ENCODE peak calls at places on chromosomes 16 and 17, in seven cellular contexts. X is A549, Y is T follicular helper cell, R is SHP77, K is memory B cell, T is MCF 10A, C is bronchial epithelial cell. D is an unnamed sample.

GRCh38 chr16:14307623-14308356 is 236.7 kb downstream of the MRTFB start:
- DNase-seq in X (peak; percentile 74), Y (no peak), R (no peak), K (no peak), T (peak; percentile 80), C (peak; percentile 28), D (no peak)

GRCh38 chr16:2206780-2207433 is 1.7 kb downstream of the MLST8 start:
- DNase-seq in X (no peak), Y (no peak), R (peak; percentile 39), K (no peak), T (no peak), C (no peak), D (no peak)

GRCh38 chr16:89922884-89923639 is at the start of gene TUBB3:
- DNase-seq in X (peak; percentile 80), Y (no peak), R (peak; percentile 85), K (no peak), T (peak; percentile 73), C (peak; percentile 47), D (peak; percentile 61)

GRCh38 chr17:62705116-62705515 is 77.6 kb downstream of the MRC2 start:
- DNase-seq in X (no peak), Y (no peak), R (no peak), K (no peak), T (no peak), C (no peak), D (no peak)

GRCh38 chr17:49210158-49211029 is at the start of the genes ABI3 and GNGT2:
- DNase-seq in X (no peak), Y (peak; percentile 44), R (no peak), K (peak; percentile 55), T (no peak), C (no peak), D (no peak)

GRCh38 chr16:66512589-66513404 is 37.1 kb downstream of the TK2 start:
- DNase-seq in X (peak; percentile 86), Y (no peak), R (no peak), K (no peak), T (peak; percentile 70), C (peak; percentile 66), D (no peak)

GRCh38 chr16:87582221-87582965 is 19.9 kb upstream of the JPH3 start:
- DNase-seq in X (no peak), Y (no peak), R (no peak), K (no peak), T (peak; percentile 68), C (no peak), D (peak; percentile 67)

GRCh38 chr17:16986391-16986790 is 14.5 kb upstream of the TNFRSF13B start:
- DNase-seq in X (no peak), Y (no peak), R (no peak), K (no peak), T (peak; percentile 11), C (peak; percentile 12), D (no peak)

GRCh38 chr16:49015189-49015540 is 266.5 kb downstream of the CBLN1 start:
- DNase-seq in X (no peak), Y (no peak), R (no peak), K (no peak), T (no peak), C (no peak), D (no peak)

GRCh38 chr16:85349413-85350145 is 237.3 kb upstream of the CIBAR2 start:
- DNase-seq in X (no peak), Y (no peak), R (peak; percentile 56), K (no peak), T (no peak), C (no peak), D (no peak)

GRCh38 chr17:27554152-27554551 is 76.8 kb upstream of the LGALS9 start:
- DNase-seq in X (no peak), Y (no peak), R (no peak), K (no peak), T (no peak), C (no peak), D (no peak)

GRCh38 chr16:442976-443375 is 17.5 kb downstream of the RAB11FIP3 start:
- DNase-seq in X (no peak), Y (no peak), R (no peak), K (no peak), T (no peak), C (no peak), D (no peak)

GRCh38 chr16:27722266-27722636 is 172.3 kb downstream of the KATNIP start:
- DNase-seq in X (no peak), Y (no peak), R (no peak), K (no peak), T (no peak), C (no peak), D (no peak)

GRCh38 chr17:74452841-74453661 is 13.4 kb upstream of the CD300A start:
- DNase-seq in X (no peak), Y (no peak), R (peak; percentile 48), K (no peak), T (no peak), C (no peak), D (no peak)

GRCh38 chr17:37756060-37756459 is 11.2 kb upstream of the HNF1B start:
- DNase-seq in X (peak; percentile 49), Y (no peak), R (no peak), K (no peak), T (no peak), C (peak; percentile 34), D (no peak)

GRCh38 chr17:21392257-21392656 is 16.1 kb downstream of the KCNJ12 start:
- DNase-seq in X (no peak), Y (no peak), R (no peak), K (no peak), T (no peak), C (no peak), D (no peak)

GRCh38 chr17:62724398-62725146 is 83.5 kb downstream of the MARCHF10 start:
- DNase-seq in X (no peak), Y (peak; percentile 25), R (no peak), K (peak; percentile 24), T (peak; percentile 63), C (peak; percentile 92), D (no peak)

GRCh38 chr16:83676056-83676455 is 131.7 kb upstream of the HSBP1 start:
- DNase-seq in X (no peak), Y (no peak), R (no peak), K (no peak), T (no peak), C (no peak), D (no peak)

GRCh38 chr17:45411348-45412105 is 21.1 kb downstream of the ARHGAP27 start:
- DNase-seq in X (no peak), Y (no peak), R (no peak), K (no peak), T (no peak), C (no peak), D (no peak)

GRCh38 chr16:1057252-1057932 is 15.2 kb upstream of the SSTR5 start:
- DNase-seq in X (no peak), Y (peak; percentile 40), R (no peak), K (peak; percentile 30), T (peak; percentile 30), C (no peak), D (no peak)

GRCh38 chr16:74868501-74868900 is 93.9 kb upstream of the FA2H start:
- DNase-seq in X (no peak), Y (no peak), R (no peak), K (no peak), T (peak; percentile 5), C (peak; percentile 70), D (no peak)

GRCh38 chr17:19440421-19440820 is 29.4 kb downstream of the RNF112 start:
- DNase-seq in X (no peak), Y (no peak), R (no peak), K (no peak), T (no peak), C (no peak), D (no peak)